ENCODE peak calls at places on chromosomes 6 and 20, in five cellular contexts. J, S, F, U and L are unnamed samples.
A peak's percentile ranks its signal among the peaks of the same experiment; 100 is the strongest.

GRCh38 chr6:141321486-141322347 is 811.0 kb upstream of the GJE1 start:
- DNase-seq in J (no peak), S (no peak), F (no peak), U (peak; percentile 36), L (no peak)

GRCh38 chr20:41352106-41352505 is 11.5 kb downstream of the LPIN3 start:
- DNase-seq in J (no peak), S (no peak), F (no peak), U (no peak), L (no peak)

GRCh38 chr6:17354700-17355403 is 38.5 kb upstream of the CAP2 start:
- DNase-seq in J (no peak), S (no peak), F (no peak), U (peak; percentile 85), L (no peak)

GRCh38 chr6:147170269-147170668 is 33.9 kb upstream of the STXBP5 start:
- DNase-seq in J (no peak), S (no peak), F (no peak), U (peak; percentile 86), L (no peak)

GRCh38 chr20:2341336-2341735 is 39.4 kb upstream of the TGM6 start:
- DNase-seq in J (no peak), S (no peak), F (no peak), U (no peak), L (no peak)

GRCh38 chr20:38418509-38419204 is 16.5 kb downstream of the SNHG17 start:
- DNase-seq in J (no peak), S (no peak), F (no peak), U (peak; percentile 27), L (no peak)

GRCh38 chr6:161922631-161923119 is 648.8 kb upstream of the AGPAT4 start:
- DNase-seq in J (peak; percentile 40), S (peak; percentile 6), F (peak; percentile 30), U (peak; percentile 80), L (peak; percentile 47)

GRCh38 chr6:117449549-117450439 is 24.1 kb upstream of the ROS1 start:
- DNase-seq in J (peak; percentile 78), S (peak; percentile 40), F (peak; percentile 28), U (peak; percentile 88), L (peak; percentile 67)

GRCh38 chr20:24782221-24782620 is 166.8 kb upstream of the CST7 start:
- DNase-seq in J (no peak), S (no peak), F (no peak), U (no peak), L (no peak)

GRCh38 chr20:36092424-36093024 is 62.0 kb upstream of the EPB41L1 start:
- DNase-seq in J (no peak), S (peak; percentile 59), F (no peak), U (no peak), L (no peak)

GRCh38 chr6:85966859-85967258 is 324.2 kb upstream of the SYNCRIP start:
- DNase-seq in J (no peak), S (no peak), F (no peak), U (no peak), L (no peak)

GRCh38 chr6:139016337-139017213 is 12.0 kb upstream of the ABRACL start:
- DNase-seq in J (peak; percentile 25), S (no peak), F (no peak), U (no peak), L (no peak)

GRCh38 chr20:21029356-21029755 is 76.8 kb downstream of the LINC00237 start:
- DNase-seq in J (no peak), S (no peak), F (no peak), U (no peak), L (no peak)

GRCh38 chr20:496126-496696 is 33.9 kb upstream of the TBC1D20 start:
- DNase-seq in J (no peak), S (no peak), F (no peak), U (no peak), L (no peak)

GRCh38 chr20:29497261-29497671 is 1760.2 kb upstream of the DEFB115 start:
- DNase-seq in J (peak; percentile 91), S (peak; percentile 46), F (peak; percentile 64), U (no peak), L (peak; percentile 91)

GRCh38 chr6:167774881-167775280 is 51.8 kb upstream of the AFDN start:
- DNase-seq in J (no peak), S (no peak), F (no peak), U (no peak), L (no peak)

GRCh38 chr20:57434390-57434700 is 43.1 kb downstream of the RBM38 start:
- DNase-seq in J (peak; percentile 22), S (no peak), F (no peak), U (no peak), L (no peak)
- TF ChIP-seq CTCF in J (peak; percentile 1), S (no peak), F (no peak), U (no peak), L (peak; percentile 26)

DNA sequence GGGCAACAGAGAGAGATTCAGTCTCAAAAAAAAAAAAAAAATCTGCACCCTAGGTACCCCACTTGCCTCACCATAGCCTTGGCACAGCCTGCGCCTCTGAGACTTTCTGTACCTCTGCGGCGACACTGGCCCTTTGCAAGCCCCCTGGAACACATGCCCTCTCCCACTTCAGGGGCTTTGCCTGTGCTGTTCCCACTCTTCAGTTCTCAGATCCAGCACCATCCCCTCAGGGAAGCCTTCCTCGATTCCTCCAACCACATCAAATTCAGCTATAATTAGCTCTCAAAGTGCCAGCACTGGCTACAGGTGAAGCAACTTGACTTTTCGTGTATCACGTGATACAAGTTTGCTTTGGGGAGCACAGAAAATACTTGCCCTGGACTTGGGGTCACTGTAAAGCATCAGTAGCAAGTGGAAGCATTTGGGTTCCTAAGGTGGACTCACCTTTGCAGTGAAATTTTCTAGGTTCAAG is 2.1 kb upstream of the UBE2V1 start:
- DNase-seq in J (no peak), S (no peak), F (no peak), U (no peak), L (no peak)
- H3K4me3 ChIP-seq in J (peak overlapping the region; percentile 70), S (peak overlapping the region; percentile 73), F (no peak overlapping the region), U (peak overlapping the region; percentile 55), L (peak overlapping the region; percentile 74)

GRCh38 chr6:73073238-73073637 is 152.1 kb downstream of the KHDC1L start:
- DNase-seq in J (no peak), S (no peak), F (no peak), U (no peak), L (no peak)
- TF ChIP-seq CTCF in J (no peak), S (no peak), F (no peak), U (no peak), L (no peak)

DNA sequence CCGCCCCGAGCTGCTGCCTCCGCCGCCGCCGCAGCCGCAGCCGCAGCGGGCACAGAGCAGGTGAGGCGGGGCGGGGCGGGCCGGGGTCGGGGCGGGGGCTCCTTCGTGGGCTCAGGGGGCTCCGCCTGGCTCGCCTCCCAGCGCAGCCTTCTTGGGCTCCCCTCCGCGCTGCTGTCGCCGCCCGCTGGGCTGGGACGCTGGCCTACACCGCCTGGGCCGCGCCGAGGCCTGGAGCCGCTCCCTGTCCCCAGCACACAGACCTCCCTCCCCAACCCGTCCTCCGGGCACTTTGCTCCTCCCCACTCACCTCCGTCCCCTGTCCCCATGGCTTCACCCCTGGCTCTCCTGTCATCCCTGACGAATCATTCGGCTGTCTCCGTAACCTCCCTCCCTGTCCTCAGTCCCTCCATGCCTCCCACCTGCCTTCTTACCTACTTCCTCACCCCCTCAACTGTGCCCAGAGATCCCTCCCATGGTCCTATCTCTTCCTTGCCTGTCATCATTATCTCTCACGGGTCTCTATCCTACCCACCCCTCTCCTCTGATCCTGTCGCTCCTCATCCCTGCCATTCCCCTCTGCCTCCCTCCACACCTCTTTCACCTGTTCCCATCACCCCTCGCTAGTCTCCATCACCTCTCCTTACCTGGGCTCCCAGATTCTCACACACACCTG is 504 bp downstream of the TTBK1 start:
- DNase-seq in J (no peak), S (no peak), F (no peak), U (no peak), L (no peak)
- H3K4me3 ChIP-seq in J (no peak overlapping the region), S (no peak overlapping the region), F (no peak overlapping the region), U (no peak overlapping the region), L (no peak overlapping the region)

GRCh38 chr20:7859371-7859802 is 80.9 kb downstream of the HAO1 start:
- DNase-seq in J (peak; percentile 35), S (no peak), F (no peak), U (peak; percentile 81), L (peak; percentile 42)
- TF ChIP-seq CTCF in J (peak; percentile 49), S (peak; percentile 76), F (no peak), U (peak; percentile 72), L (peak; percentile 74)

DNA sequence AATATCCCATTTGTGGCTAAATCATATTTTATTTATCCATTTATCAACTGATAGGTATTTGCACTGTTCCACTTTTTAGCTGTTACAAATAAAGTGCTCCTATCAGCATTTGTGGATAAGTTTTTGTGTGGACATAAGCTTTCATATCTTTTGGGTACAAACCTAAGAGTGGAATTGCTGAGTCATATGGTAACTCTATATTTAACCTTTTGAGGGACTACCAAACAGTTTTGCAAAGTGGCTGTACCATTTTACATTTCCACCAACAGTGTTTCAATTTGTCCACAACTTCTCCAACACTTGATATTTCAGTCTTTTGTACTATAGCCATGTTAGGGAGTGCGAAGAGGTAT is 23.6 kb upstream of the ECHDC1 start:
- DNase-seq in J (no peak), S (no peak), F (no peak), U (peak; percentile 7), L (no peak)
- H3K4me3 ChIP-seq in J (no peak overlapping the region), S (peak overlapping the region; percentile 6), F (no peak overlapping the region), U (no peak overlapping the region), L (no peak overlapping the region)

GRCh38 chr6:125858427-125859320 is 67.9 kb downstream of the NCOA7 start:
- DNase-seq in J (peak; percentile 79), S (peak; percentile 15), F (peak; percentile 41), U (peak; percentile 76), L (peak; percentile 39)
- TF ChIP-seq CTCF in J (peak; percentile 81), S (peak; percentile 93), F (no peak), U (peak; percentile 92), L (peak; percentile 61)